ENCODE peak calls at places on chromosome 7, in five cellular contexts. U is hepatocyte, E is colonic mucosa, N is cardiac muscle cell, P is tibial artery. H is an unnamed sample.

GRCh38 chr7:76505168-76506080 is 4.9 kb upstream of the UPK3B start:
- DNase-seq in U (peak), E (no peak), N (no peak), P (peak), H (no peak)

GRCh38 chr7:140024585-140024984 is 38.2 kb downstream of the PARP12 start:
- DNase-seq in U (no peak), E (no peak), N (no peak), P (no peak), H (no peak)

GRCh38 chr7:140231779-140232491 is 55.2 kb upstream of the KDM7A start:
- DNase-seq in U (no peak), E (peak), N (no peak), P (no peak), H (peak)

GRCh38 chr7:94458041-94458440 is 51.6 kb upstream of the CASD1 start:
- DNase-seq in U (no peak), E (no peak), N (no peak), P (no peak), H (no peak)

GRCh38 chr7:5283421-5284303 is 919 bp downstream of the SLC29A4 start:
- DNase-seq in U (no peak), E (peak), N (peak), P (no peak), H (no peak)

GRCh38 chr7:98238076-98238475 is 14.0 kb downstream of the TECPR1 start:
- DNase-seq in U (no peak), E (no peak), N (no peak), P (no peak), H (no peak)

GRCh38 chr7:16205481-16205880 is 215.9 kb downstream of the CRPPA start:
- DNase-seq in U (no peak), E (no peak), N (peak), P (no peak), H (no peak)

GRCh38 chr7:93048136-93048930 is 69.4 kb downstream of the SAMD9 start:
- DNase-seq in U (no peak), E (no peak), N (no peak), P (no peak), H (no peak)

GRCh38 chr7:138979226-138979979 is 1.8 kb downstream of the KIAA1549 start:
- DNase-seq in U (no peak), E (no peak), N (peak), P (no peak), H (no peak)

GRCh38 chr7:20310963-20311742 is 19.5 kb upstream of the ITGB8 start:
- DNase-seq in U (peak), E (no peak), N (peak), P (no peak), H (no peak)

GRCh38 chr7:85074-85945 is 107.1 kb upstream of the FAM20C start:
- DNase-seq in U (peak), E (no peak), N (peak), P (peak), H (no peak)

GRCh38 chr7:144019457-144019856 is 19.3 kb downstream of the OR6B1 start:
- DNase-seq in U (peak), E (no peak), N (peak), P (no peak), H (no peak)

GRCh38 chr7:54967384-54967783 is 51.4 kb upstream of the EGFR start:
- DNase-seq in U (peak), E (no peak), N (no peak), P (no peak), H (peak)

GRCh38 chr7:125074141-125074540 is 144.5 kb upstream of the POT1 start:
- DNase-seq in U (peak), E (no peak), N (no peak), P (no peak), H (no peak)

GRCh38 chr7:103715376-103716110 is 269.5 kb upstream of the SLC26A5 start:
- DNase-seq in U (no peak), E (no peak), N (no peak), P (no peak), H (no peak)

GRCh38 chr7:69187824-69188335 is 410.4 kb upstream of the AUTS2 start:
- DNase-seq in U (no peak), E (no peak), N (peak), P (no peak), H (no peak)

GRCh38 chr7:116670409-116671036 is 1.5 kb upstream of the MET start:
- DNase-seq in U (peak), E (no peak), N (no peak), P (no peak), H (no peak)

GRCh38 chr7:41294556-41295454 is 408.1 kb downstream of the INHBA start:
- DNase-seq in U (no peak), E (no peak), N (no peak), P (no peak), H (no peak)

GRCh38 chr7:136023134-136023869 is 46.1 kb upstream of the MTPN start:
- DNase-seq in U (no peak), E (no peak), N (no peak), P (no peak), H (peak)

GRCh38 chr7:30886608-30887011 is 25.0 kb upstream of the AQP1 start:
- DNase-seq in U (no peak), E (no peak), N (no peak), P (no peak), H (no peak)

GRCh38 chr7:100545636-100546128 is 6.7 kb downstream of the AGFG2 start:
- DNase-seq in U (peak), E (no peak), N (peak), P (peak), H (peak)

GRCh38 chr7:117259626-117260025 is 63.2 kb downstream of the WNT2 start:
- DNase-seq in U (no peak), E (no peak), N (peak), P (no peak), H (no peak)

GRCh38 chr7:105934577-105935185 is 28.4 kb upstream of the CDHR3 start:
- DNase-seq in U (peak), E (no peak), N (peak), P (no peak), H (peak)

GRCh38 chr7:83876593-83876992 is 227.7 kb upstream of the SEMA3E start:
- DNase-seq in U (no peak), E (no peak), N (peak), P (no peak), H (no peak)

GRCh38 chr7:44261239-44261638 is 60.5 kb downstream of the YKT6 start:
- DNase-seq in U (no peak), E (no peak), N (no peak), P (no peak), H (no peak)

GRCh38 chr7:20514364-20514763 is 101.1 kb upstream of the ABCB5 start:
- DNase-seq in U (peak), E (no peak), N (peak), P (no peak), H (peak)

GRCh38 chr7:77425151-77426051 is 9.3 kb upstream of the GSAP start:
- DNase-seq in U (no peak), E (no peak), N (peak), P (no peak), H (no peak)

GRCh38 chr7:22350466-22351328 is 6.3 kb downstream of the RAPGEF5 start:
- DNase-seq in U (peak), E (no peak), N (peak), P (no peak), H (peak)

GRCh38 chr7:1461640-1462375 is 2.5 kb upstream of the MICALL2 start:
- DNase-seq in U (no peak), E (no peak), N (no peak), P (no peak), H (no peak)

GRCh38 chr7:21867816-21868646 is 77.7 kb downstream of the CDCA7L start:
- DNase-seq in U (no peak), E (no peak), N (no peak), P (no peak), H (no peak)

GRCh38 chr7:100952641-100953040 is 3.3 kb downstream of the MUC3A start:
- DNase-seq in U (no peak), E (no peak), N (no peak), P (no peak), H (no peak)

GRCh38 chr7:36406156-36406555 is 16.5 kb downstream of the ANLN start:
- DNase-seq in U (no peak), E (no peak), N (peak), P (no peak), H (no peak)

DNA sequence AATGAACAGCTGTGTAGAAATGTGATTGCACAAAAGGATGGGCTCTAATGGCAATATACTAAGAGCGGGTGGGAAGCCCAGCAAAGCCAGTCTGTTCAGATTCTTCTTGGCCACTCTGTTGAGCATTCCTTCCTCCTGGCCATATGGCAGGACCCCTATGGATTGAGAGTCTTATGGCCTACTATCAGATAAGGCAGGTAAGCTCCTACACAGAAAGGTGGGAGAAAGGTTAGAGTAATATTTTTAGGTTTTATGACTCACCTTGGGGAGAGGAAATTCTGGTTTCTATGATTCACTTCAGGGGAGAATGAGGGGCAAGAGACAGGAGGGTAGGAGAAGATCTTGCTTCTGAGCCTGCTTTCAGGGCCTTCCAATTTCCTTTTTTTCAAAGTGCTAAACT is 15.1 kb upstream of the AKR1B10 start:
- DNase-seq in U (no peak), E (no peak), N (no peak), P (no peak), H (no peak)
- H3K27ac ChIP-seq in U (peak), E (no peak), N (no peak), P (no peak), H (no peak)

GRCh38 chr7:151924508-151924907 is 31.7 kb upstream of the GALNTL5 start:
- DNase-seq in U (peak), E (peak), N (no peak), P (no peak), H (no peak)

GRCh38 chr7:151924001-151924400 is 32.2 kb upstream of the GALNTL5 start:
- DNase-seq in U (no peak), E (no peak), N (no peak), P (no peak), H (no peak)

GRCh38 chr7:151926336-151926712 is 29.9 kb upstream of the GALNTL5 start:
- DNase-seq in U (no peak), E (no peak), N (no peak), P (no peak), H (no peak)

GRCh38 chr7:151927011-151927410 is 29.2 kb upstream of the GALNTL5 start:
- DNase-seq in U (no peak), E (no peak), N (no peak), P (no peak), H (no peak)

GRCh38 chr7:151925446-151926335 is 30.6 kb upstream of the GALNTL5 start:
- DNase-seq in U (no peak), E (peak), N (peak), P (peak), H (peak)
- H3K27ac ChIP-seq in U (peak), E (peak), N (no peak), P (no peak), H (peak)

GRCh38 chr7:129797224-129797789 is 155.5 kb downstream of the UBE2H start:
- DNase-seq in U (no peak), E (no peak), N (no peak), P (no peak), H (no peak)

GRCh38 chr7:129799350-129799955 is 153.3 kb downstream of the UBE2H start:
- DNase-seq in U (no peak), E (no peak), N (no peak), P (no peak), H (no peak)

GRCh38 chr7:129793506-129794310 is 159.1 kb downstream of the UBE2H start:
- DNase-seq in U (no peak), E (no peak), N (no peak), P (peak), H (no peak)

GRCh38 chr7:129798616-129799349 is 154.0 kb downstream of the UBE2H start:
- DNase-seq in U (no peak), E (no peak), N (no peak), P (no peak), H (no peak)

DNA sequence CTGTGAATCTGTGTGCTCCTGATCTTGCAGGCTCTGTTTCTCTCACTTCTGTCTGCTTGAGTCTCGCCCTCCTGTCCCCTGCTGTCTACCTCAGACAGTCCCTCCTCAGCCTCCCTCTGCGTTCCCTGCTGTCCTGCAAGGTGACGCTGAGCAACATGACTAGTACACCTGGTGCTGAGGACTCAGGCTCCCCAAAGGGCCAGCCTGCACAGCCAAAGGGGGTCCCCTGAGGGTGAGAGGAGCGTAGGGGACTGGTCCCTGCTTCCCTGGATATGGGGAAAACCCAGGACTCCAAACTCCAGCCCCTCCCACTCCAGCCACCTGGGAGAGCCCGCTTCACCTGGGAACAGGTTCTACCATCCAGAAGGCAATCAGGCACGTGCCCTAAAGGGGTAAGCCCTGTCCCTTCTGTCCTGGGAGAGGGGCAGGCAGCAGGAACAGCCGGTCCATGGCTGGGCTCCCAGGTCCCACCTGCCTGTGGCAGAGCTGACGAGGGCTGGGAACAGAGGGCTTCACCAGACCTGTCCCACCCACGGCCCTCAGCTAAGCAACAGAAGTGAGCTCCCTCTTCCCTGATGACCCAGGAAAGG is 156.5 kb downstream of the UBE2H start:
- DNase-seq in U (no peak), E (no peak), N (no peak), P (no peak), H (no peak)
- H3K27ac ChIP-seq in U (no peak), E (no peak), N (no peak), P (no peak), H (no peak)

DNA sequence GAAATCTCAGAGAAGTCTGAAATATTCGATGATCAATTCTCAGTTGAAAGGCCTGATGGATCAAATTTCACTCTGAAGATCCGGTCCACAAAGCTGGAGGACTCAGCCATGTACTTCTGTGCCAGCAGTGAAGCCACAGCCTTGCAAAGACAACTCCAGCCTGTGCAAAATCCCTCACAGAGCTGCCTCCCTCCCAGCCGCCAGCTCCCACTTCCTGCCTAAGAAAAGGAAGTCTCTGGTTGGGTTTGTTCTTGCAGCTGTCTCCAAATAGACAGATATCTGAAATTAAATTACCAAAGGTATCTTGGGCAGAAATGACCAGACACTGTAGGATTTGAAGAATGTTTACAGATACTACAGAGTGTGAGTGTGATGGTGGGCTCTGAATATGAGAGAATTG is 43.4 kb upstream of the PRSS58 start:
- DNase-seq in U (no peak), E (no peak), N (no peak), P (no peak), H (no peak)
- H3K27ac ChIP-seq in U (no peak), E (no peak), N (no peak), P (no peak), H (no peak)

GRCh38 chr7:148481965-148482626 is 108.5 kb upstream of the C7orf33 start:
- DNase-seq in U (no peak), E (no peak), N (no peak), P (no peak), H (no peak)

GRCh38 chr7:148483515-148483914 is 107.1 kb upstream of the C7orf33 start:
- DNase-seq in U (no peak), E (no peak), N (no peak), P (no peak), H (no peak)

GRCh38 chr7:148485618-148486017 is 104.9 kb upstream of the C7orf33 start:
- DNase-seq in U (peak), E (peak), N (no peak), P (no peak), H (no peak)

GRCh38 chr7:148483941-148484340 is 106.6 kb upstream of the C7orf33 start:
- DNase-seq in U (no peak), E (no peak), N (no peak), P (no peak), H (no peak)

GRCh38 chr7:148484486-148484885 is 106.1 kb upstream of the C7orf33 start:
- DNase-seq in U (no peak), E (no peak), N (no peak), P (no peak), H (no peak)
- H3K27ac ChIP-seq in U (no peak), E (no peak), N (no peak), P (no peak), H (no peak)

GRCh38 chr7:73987298-73987697 is 40.7 kb upstream of the ELN start:
- DNase-seq in U (no peak), E (no peak), N (no peak), P (no peak), H (no peak)
- H3K27ac ChIP-seq in U (no peak), E (no peak), N (no peak), P (peak), H (no peak)

H was measured in prostate gland.